ENCODE peak calls at places on chromosomes 11 and 22, in four cellular contexts. Q, R, N and O are unnamed samples.

GRCh38 chr22:21933899-21934298 is 18.7 kb downstream of the PPM1F start:
- DNase-seq in N (no peak), R (no peak), Q (no peak), O (no peak)

GRCh38 chr22:44003776-44004460 is 20.2 kb upstream of the PARVB start:
- DNase-seq in Q (peak; percentile 37), N (no peak), R (peak; percentile 66), O (no peak)

GRCh38 chr11:8671242-8671641 is 11.2 kb downstream of the TRIM66 start:
- DNase-seq in Q (no peak), N (no peak), R (peak; percentile 69), O (peak; percentile 32)

GRCh38 chr11:61862714-61863547 is 28.4 kb downstream of the FADS3 start:
- DNase-seq in N (no peak), Q (no peak), R (no peak), O (no peak)

GRCh38 chr11:12090761-12091261 is 19.6 kb upstream of the MICAL2 start:
- DNase-seq in Q (no peak), R (no peak), N (no peak), O (no peak)

GRCh38 chr11:115530752-115531151 is 26.5 kb upstream of the CADM1 start:
- DNase-seq in R (peak; percentile 60), Q (no peak), N (no peak), O (no peak)

GRCh38 chr22:29306175-29306829 is at the start of gene GAS2L1:
- DNase-seq in N (no peak), R (peak; percentile 76), Q (peak; percentile 87), O (peak; percentile 96)

GRCh38 chr11:32385998-32386397 is 49.3 kb downstream of the WT1 start:
- DNase-seq in N (no peak), R (peak; percentile 46), Q (peak; percentile 68), O (peak; percentile 44)

GRCh38 chr11:11155962-11156815 is 196.9 kb downstream of the CSNK2A3 start:
- DNase-seq in R (peak; percentile 86), Q (peak; percentile 72), N (no peak), O (peak; percentile 54)

GRCh38 chr11:38927993-38928392 is 2330.0 kb upstream of the RAG2 start:
- DNase-seq in N (no peak), R (no peak), Q (no peak), O (no peak)

GRCh38 chr11:67483901-67484665 is 1.3 kb downstream of the AIP start:
- DNase-seq in R (no peak), N (no peak), Q (peak; percentile 52), O (no peak)

GRCh38 chr22:38943882-38944281 is 13.5 kb upstream of the APOBEC3A start:
- DNase-seq in N (no peak), Q (no peak), R (no peak), O (no peak)

GRCh38 chr11:20154381-20154780 is 5.9 kb downstream of the DBX1 start:
- DNase-seq in R (no peak), N (no peak), Q (no peak), O (no peak)

GRCh38 chr22:35930933-35931332 is 97.7 kb downstream of the RBFOX2 start:
- DNase-seq in R (no peak), Q (peak; percentile 46), N (peak; percentile 24), O (peak; percentile 59)

GRCh38 chr11:128324531-128325141 is 262.7 kb downstream of the ETS1 start:
- DNase-seq in Q (no peak), R (no peak), N (no peak), O (no peak)

GRCh38 chr22:37370306-37370979 is 56.8 kb downstream of the ELFN2 start:
- DNase-seq in R (no peak), Q (no peak), N (no peak), O (no peak)

GRCh38 chr22:24380220-24381218 is 46.9 kb upstream of the ADORA2A start:
- DNase-seq in Q (no peak), R (no peak), N (no peak), O (no peak)

GRCh38 chr22:43260818-43261217 is 73.9 kb upstream of the TTLL12 start:
- DNase-seq in Q (no peak), N (no peak), R (no peak), O (no peak)

GRCh38 chr11:109023029-109023428 is 358.2 kb downstream of the DDX10 start:
- DNase-seq in R (no peak), Q (no peak), N (no peak), O (no peak)

GRCh38 chr11:61359541-61359940 is 2.1 kb downstream of the CYB561A3 start:
- DNase-seq in R (no peak), N (no peak), Q (no peak), O (no peak)

GRCh38 chr11:123509737-123510578 is 79.9 kb downstream of the GRAMD1B start:
- DNase-seq in R (peak; percentile 62), N (no peak), Q (peak; percentile 13), O (peak; percentile 84)

GRCh38 chr22:39534591-39535301 is 2.2 kb upstream of the RPS19BP1 start:
- DNase-seq in R (peak; percentile 96), N (no peak), Q (peak; percentile 74), O (peak; percentile 83)

GRCh38 chr11:93895106-93895862 is 44.9 kb upstream of the VSTM5 start:
- DNase-seq in Q (peak; percentile 47), N (no peak), R (peak; percentile 20), O (peak; percentile 40)
- TF ChIP-seq USF1 in Q (no peak), N (no peak), R (no peak), O (no peak)

DNA sequence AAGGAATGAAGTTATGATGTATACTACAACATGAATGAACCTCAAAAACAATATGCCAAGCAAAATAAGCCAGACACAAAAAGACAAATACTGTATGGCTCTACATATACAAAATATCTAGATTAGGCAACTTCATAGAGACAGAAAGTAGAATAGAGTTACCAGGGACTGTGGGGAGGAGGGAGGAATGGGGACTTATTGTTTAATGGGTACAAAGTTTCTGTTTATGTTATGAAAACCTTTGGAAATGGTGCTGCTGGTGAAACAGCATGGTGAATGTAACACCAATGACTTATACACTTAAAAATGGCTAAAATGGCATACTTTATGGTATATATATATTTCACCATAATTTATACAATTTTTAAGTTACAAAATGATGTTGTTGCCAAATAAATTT is 4.1 kb downstream of the AQP11 start:
- DNase-seq in Q (no peak), N (no peak), R (no peak), O (no peak)
- TF ChIP-seq MAX in Q (no peak), N (no peak), R (no peak), O (no peak)

DNA sequence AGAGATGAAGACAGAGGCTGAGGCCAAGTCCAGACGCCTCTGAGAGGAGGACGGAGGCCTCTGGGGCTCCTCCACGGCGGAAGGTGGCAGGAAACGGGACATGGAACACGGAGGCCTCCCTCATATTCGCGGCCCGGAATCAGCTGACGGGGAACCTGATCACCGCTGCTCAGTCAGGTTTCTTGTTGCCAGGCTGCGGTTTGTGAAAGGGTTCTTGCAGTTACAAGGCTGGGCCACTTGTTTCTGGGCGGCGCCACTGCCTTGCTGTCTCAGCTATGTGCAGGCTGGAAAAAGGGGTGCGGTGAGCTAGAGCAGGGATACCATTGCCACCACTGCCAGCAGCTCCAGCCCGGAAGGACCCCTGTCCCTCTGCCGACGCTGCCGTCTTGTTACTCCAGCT is 10.0 kb upstream of the MMP1 start:
- DNase-seq in R (peak; percentile 87), Q (peak; percentile 19), N (no peak), O (peak; percentile 36)
- TF ChIP-seq USF1 in R (peak; percentile 43), Q (no peak), N (no peak), O (no peak)

DNA sequence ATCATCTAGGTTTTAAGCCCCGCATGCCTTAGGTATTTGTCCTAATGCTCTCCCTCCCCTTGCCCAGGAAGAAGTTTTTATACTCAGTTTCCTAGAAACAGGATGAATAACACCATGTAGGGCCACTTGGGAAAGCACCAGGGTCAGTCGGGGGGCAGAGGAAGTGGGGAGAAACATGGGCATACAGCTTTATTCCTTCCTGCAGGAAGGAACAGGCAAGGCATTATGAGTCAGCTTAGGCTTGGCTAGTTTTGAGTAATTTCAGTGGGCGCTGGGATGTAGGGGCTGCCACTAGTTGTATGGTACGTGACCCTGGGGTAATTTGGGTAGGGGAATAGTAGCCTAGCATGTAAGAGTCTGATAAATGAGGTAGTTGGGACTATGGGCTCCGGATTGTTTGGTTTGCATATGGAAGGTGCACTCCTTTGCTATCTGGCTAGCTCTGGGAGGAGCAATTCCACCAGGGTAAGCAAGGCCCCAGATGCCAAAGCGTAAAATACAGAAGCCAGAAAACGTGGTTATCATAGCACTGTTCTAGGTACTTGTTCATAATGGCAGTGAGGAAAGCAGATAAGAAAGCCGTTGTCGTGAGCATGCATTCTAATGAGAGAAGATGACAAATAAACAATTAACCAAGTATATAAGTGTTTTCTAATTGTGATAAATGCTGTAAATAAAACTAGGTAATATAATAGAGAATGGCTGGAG is 24.8 kb downstream of the ACER3 start:
- DNase-seq in R (no peak), Q (no peak), N (no peak), O (no peak)
- TF ChIP-seq MAX in R (no peak), Q (no peak), N (no peak), O (no peak)